ENCODE peak calls at places on chromosomes 11 and 22, in seven cellular contexts. K is activated CD8-positive, alpha-beta memory T cell treated with anti-CD3 and anti-CD28 coated beads for 48 hours; U is posterior cingulate gyrus; I is SJSA1; E is AG09309; V is kidney epithelial cell; B is globus pallidus. Z is an unnamed sample.

GRCh38 chr22:22201185-22201924 is 43.2 kb upstream of the VPREB1 start:
- DNase-seq in K (no peak), U (peak; percentile 26), I (no peak), E (no peak), V (no peak), B (peak; percentile 8), Z (no peak)

GRCh38 chr11:70281114-70281729 is 10.7 kb downstream of the PPFIA1 start:
- DNase-seq in K (no peak), U (no peak), I (no peak), E (no peak), V (no peak), B (peak; percentile 43), Z (no peak)

GRCh38 chr22:48483764-48484528 is 1343.7 kb downstream of the BRD1 start:
- DNase-seq in K (no peak), U (no peak), I (no peak), E (no peak), V (no peak), B (no peak), Z (no peak)

GRCh38 chr11:117464778-117465177 is 137.1 kb downstream of the CEP164 start:
- DNase-seq in K (no peak), U (no peak), I (no peak), E (no peak), V (no peak), B (no peak), Z (no peak)

GRCh38 chr22:35883028-35883620 is 145.5 kb downstream of the RBFOX2 start:
- DNase-seq in K (no peak), U (no peak), I (no peak), E (no peak), V (no peak), B (no peak), Z (no peak)

GRCh38 chr11:69493931-69494821 is 12.7 kb downstream of the LINC01488 start:
- DNase-seq in K (no peak), U (no peak), I (no peak), E (no peak), V (no peak), B (no peak), Z (no peak)

GRCh38 chr11:108511851-108512474 is 13.8 kb upstream of the POGLUT3 start:
- DNase-seq in K (no peak), U (no peak), I (no peak), E (no peak), V (peak; percentile 91), B (no peak), Z (no peak)

GRCh38 chr11:125180413-125181305 is 16.1 kb downstream of the PKNOX2 start:
- DNase-seq in K (no peak), U (no peak), I (no peak), E (no peak), V (no peak), B (no peak), Z (no peak)

GRCh38 chr11:84234462-84235202 is 948.5 kb upstream of the CCDC90B start:
- DNase-seq in K (no peak), U (no peak), I (no peak), E (no peak), V (no peak), B (no peak), Z (no peak)

GRCh38 chr11:104148074-104148473 is 15.9 kb downstream of the PDGFD start:
- DNase-seq in K (no peak), U (no peak), I (no peak), E (peak; percentile 42), V (no peak), B (no peak), Z (no peak)

GRCh38 chr11:43516316-43516820 is 157.6 kb downstream of the TTC17 start:
- DNase-seq in K (no peak), U (no peak), I (no peak), E (no peak), V (no peak), B (no peak), Z (no peak)

GRCh38 chr11:119375629-119376196 is 5.8 kb downstream of the USP2 start:
- DNase-seq in K (no peak), U (peak; percentile 82), I (no peak), E (no peak), V (no peak), B (peak; percentile 95), Z (no peak)

GRCh38 chr11:72072348-72072747 is 8.0 kb downstream of the NUMA1 start:
- DNase-seq in K (no peak), U (no peak), I (peak; percentile 67), E (peak; percentile 17), V (peak; percentile 42), B (no peak), Z (peak; percentile 25)

GRCh38 chr22:50293441-50294318 is 13.8 kb downstream of the PLXNB2 start:
- DNase-seq in K (no peak), U (no peak), I (peak; percentile 72), E (peak; percentile 17), V (no peak), B (no peak), Z (no peak)

Z was measured in AG09319.